ENCODE peak calls at places on chromosome 21, in four cellular contexts. G, E, V and P are unnamed samples.

GRCh38 chr21:37266515-37267221 is 466 bp downstream of the VPS26C start:
- DNase-seq in E (no peak), G (no peak), V (peak), P (no peak)

GRCh38 chr21:45304945-45305344 is 17.2 kb upstream of the POFUT2 start:
- DNase-seq in G (no peak), V (no peak), E (peak), P (no peak)

GRCh38 chr21:32043458-32043857 is 170.6 kb downstream of the HUNK start:
- DNase-seq in E (no peak), V (no peak), G (no peak), P (no peak)

GRCh38 chr21:25639167-25639921 is at the start of gene JAM2:
- DNase-seq in E (peak), G (peak), V (peak), P (no peak)

GRCh38 chr21:37563641-37564340 is 197.2 kb downstream of the DYRK1A start:
- DNase-seq in G (peak), E (peak), V (peak), P (peak)

GRCh38 chr21:38289697-38290096 is 32.9 kb downstream of the KCNJ15 start:
- DNase-seq in V (peak), G (no peak), E (no peak), P (peak)

GRCh38 chr21:45431781-45432572 is 27.0 kb downstream of the COL18A1 start:
- DNase-seq in G (no peak), E (no peak), V (no peak), P (no peak)

GRCh38 chr21:46057111-46057709 is 40.7 kb upstream of the COL6A2 start:
- DNase-seq in G (peak), E (peak), V (no peak), P (no peak)

GRCh38 chr21:31366825-31367224 is 22.8 kb upstream of the TIAM1 start:
- DNase-seq in V (peak), E (no peak), G (no peak), P (no peak)

GRCh38 chr21:38460171-38460742 is 38.0 kb downstream of the ERG start:
- DNase-seq in V (no peak), G (no peak), E (no peak), P (no peak)

GRCh38 chr21:31072486-31072885 is 34.2 kb upstream of the KRTAP19-8 start:
- DNase-seq in V (no peak), E (no peak), G (no peak), P (no peak)

GRCh38 chr21:28605138-28605537 is 387.5 kb downstream of the LTN1 start:
- DNase-seq in V (peak), G (no peak), E (no peak), P (no peak)

DNA sequence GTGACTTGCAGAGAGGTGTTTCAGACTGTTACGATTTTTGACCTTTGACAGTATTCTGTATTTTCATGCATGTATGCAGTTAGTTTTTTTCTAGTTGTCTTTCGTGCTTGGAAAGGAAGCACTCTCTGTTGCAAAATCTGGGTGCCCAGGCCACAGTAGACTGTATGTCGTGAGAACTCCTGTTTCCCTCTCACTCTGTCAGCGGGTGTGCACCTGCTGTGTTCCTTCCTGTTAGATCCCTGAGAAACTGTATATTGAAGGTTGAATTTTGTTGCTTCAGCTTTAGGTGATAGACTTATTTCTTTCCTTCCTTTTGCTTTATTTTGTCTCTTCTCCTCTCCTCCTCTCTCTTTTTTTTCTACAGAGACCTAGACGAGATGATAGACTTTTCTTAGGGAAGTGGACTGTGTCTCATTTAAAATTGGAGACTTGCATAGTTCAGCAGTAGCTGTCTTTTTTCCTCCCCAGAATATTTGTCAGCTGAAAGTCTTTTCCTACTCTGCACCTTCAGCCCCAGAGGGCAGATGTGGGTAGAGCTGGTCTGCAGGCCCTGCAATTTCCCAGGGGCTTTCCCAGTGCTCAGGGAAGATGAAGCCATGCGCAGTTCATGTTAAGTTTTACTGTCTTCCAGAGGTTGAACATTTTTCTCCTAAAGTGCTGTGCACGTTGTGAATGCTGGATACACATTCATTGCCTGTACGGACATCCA is 1.4 kb downstream of the TRAPPC10 start:
- DNase-seq in E (no peak), G (peak), V (peak), P (no peak)
- TF ChIP-seq CTCF in E (no peak), G (no peak), V (no peak), P (no peak)

GRCh38 chr21:42459065-42459430 is 37.0 kb downstream of the RSPH1 start:
- DNase-seq in G (no peak), V (no peak), E (no peak), P (no peak)
- TF ChIP-seq CTCF in G (no peak), V (no peak), E (no peak), P (no peak)

GRCh38 chr21:35984654-35985366 is 75.5 kb downstream of the SETD4 start:
- DNase-seq in E (no peak), V (no peak), G (no peak), P (no peak)
- TF ChIP-seq CTCF in E (no peak), V (no peak), G (no peak), P (no peak)

DNA sequence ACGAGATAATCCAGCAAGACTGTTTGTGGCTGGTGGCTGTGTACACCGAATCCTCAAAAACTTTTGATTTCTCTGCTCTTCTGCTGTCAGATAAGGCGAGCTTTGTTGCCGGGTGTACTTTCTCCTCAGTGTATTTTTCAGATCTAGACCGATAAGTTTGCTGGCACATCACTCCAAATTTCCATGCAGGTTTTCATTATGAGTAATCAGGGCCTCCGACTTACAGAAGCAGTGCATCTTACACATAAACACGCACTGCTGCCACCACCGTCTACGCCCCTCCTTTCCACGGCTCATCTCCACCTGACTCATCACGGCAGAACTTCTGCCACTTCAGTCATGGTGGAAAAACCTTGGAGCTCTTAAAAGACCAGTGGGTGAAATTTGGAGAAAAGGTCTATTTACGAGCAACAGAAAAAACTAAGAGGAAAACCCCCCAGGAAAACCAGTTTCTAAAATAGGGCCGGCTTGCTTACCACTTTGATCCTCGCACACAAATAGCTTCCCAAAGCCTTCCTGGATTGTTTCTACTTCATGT is 7.7 kb downstream of the ZBTB21 start:
- DNase-seq in G (peak), V (peak), E (no peak), P (peak)
- TF ChIP-seq CTCF in G (no peak), V (no peak), E (no peak), P (no peak)

GRCh38 chr21:42706765-42707164 is 53.3 kb downstream of the PDE9A start:
- DNase-seq in V (no peak), E (no peak), G (no peak), P (no peak)

GRCh38 chr21:42705346-42705745 is 51.9 kb downstream of the PDE9A start:
- DNase-seq in E (no peak), G (no peak), V (no peak), P (no peak)

GRCh38 chr21:42707207-42707830 is 53.9 kb downstream of the PDE9A start:
- DNase-seq in G (no peak), V (no peak), E (no peak), P (no peak)

GRCh38 chr21:42704861-42705260 is 51.4 kb downstream of the PDE9A start:
- DNase-seq in V (no peak), E (no peak), G (no peak), P (no peak)

DNA sequence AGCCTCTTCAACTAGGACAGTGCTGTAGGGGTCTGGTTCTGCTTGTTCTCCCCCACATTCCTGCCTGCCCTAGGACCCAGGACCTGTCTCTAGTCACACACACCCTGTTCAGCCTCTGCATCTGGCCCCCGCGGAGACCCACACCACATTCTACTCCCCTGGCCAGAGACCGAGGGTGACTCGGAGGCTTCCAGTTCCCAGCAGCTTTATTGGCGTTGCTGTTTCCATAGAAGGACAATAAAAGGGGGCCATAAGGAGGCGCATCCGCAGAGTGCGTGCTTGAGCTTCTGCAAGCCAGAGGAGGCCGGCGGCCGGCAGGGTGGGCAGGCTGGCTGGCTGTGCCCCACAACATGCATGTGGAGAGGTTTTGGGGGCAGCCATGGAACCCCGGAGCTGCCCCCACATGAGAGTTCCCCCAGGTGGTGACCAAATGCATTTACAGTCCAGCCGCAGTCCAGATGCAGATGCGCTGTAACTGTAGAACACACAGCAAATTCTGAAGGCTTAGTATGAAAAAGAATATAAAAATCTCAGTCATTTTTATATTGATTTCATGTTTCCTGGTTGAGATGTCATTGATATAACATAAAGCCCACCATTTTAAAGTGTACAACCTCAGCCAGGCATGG is 52.4 kb downstream of the PDE9A start:
- DNase-seq in E (no peak), G (no peak), V (no peak), P (no peak)
- TF ChIP-seq CTCF in E (no peak), G (no peak), V (no peak), P (no peak)